ENCODE peak calls at places on chromosomes 3 and 15, in five cellular contexts. R, L, H, C and U are unnamed samples.
A peak's percentile ranks its signal among the peaks of the same experiment; 100 is the strongest.

GRCh38 chr3:57927916-57928315 is 80.3 kb upstream of the FLNB start:
- DNase-seq in R (no peak), L (no peak), C (no peak), H (no peak), U (no peak)

GRCh38 chr3:12750223-12750622 is 8.8 kb downstream of the TMEM40 start:
- DNase-seq in C (no peak), L (no peak), H (peak; percentile 94), R (peak; percentile 88), U (no peak)

GRCh38 chr3:69541823-69542264 is 156.0 kb upstream of the FRMD4B start:
- DNase-seq in C (no peak), R (no peak), L (no peak), H (no peak), U (peak; percentile 40)

GRCh38 chr15:76674883-76675282 is 230.3 kb downstream of the SCAPER start:
- DNase-seq in C (no peak), L (no peak), R (peak; percentile 60), H (peak; percentile 36), U (no peak)

GRCh38 chr3:143163562-143163961 is 44.0 kb downstream of the CHST2 start:
- DNase-seq in L (no peak), R (no peak), C (no peak), H (no peak), U (no peak)

GRCh38 chr3:46193436-46193835 is 14.7 kb downstream of the CCR1 start:
- DNase-seq in R (no peak), C (no peak), L (no peak), H (peak; percentile 71), U (no peak)

GRCh38 chr15:69414702-69415161 is 583 bp downstream of the KIF23 start:
- DNase-seq in H (peak; percentile 86), L (no peak), R (peak; percentile 95), C (no peak), U (peak; percentile 72)

GRCh38 chr3:37909067-37909911 is 47.6 kb downstream of the CTDSPL start:
- DNase-seq in L (no peak), C (no peak), R (no peak), H (peak; percentile 29), U (peak; percentile 93)

GRCh38 chr3:150968341-150968740 is 4.2 kb downstream of the CLRN1 start:
- DNase-seq in R (no peak), L (no peak), C (no peak), H (no peak), U (no peak)

GRCh38 chr3:72383230-72383629 is 465.0 kb downstream of the SHQ1 start:
- DNase-seq in R (no peak), L (no peak), H (no peak), C (no peak), U (no peak)

GRCh38 chr15:69265347-69265955 is 33.3 kb upstream of the PAQR5 start:
- DNase-seq in H (peak; percentile 58), C (no peak), L (no peak), R (peak; percentile 33), U (peak; percentile 63)